ENCODE peak calls at places on chromosomes 1 and 21, in four cellular contexts. V is cardiac muscle cell, K is HCT116, B is mucosa of descending colon. J is an unnamed sample. For H3K36me3, the result is how much of the 10 kb centered on the place peaks cover.

GRCh38 chr1:40058453-40059291 is 18.1 kb downstream of the CAP1 start:
- DNase-seq in V (peak), K (no peak), B (no peak), J (no peak)

GRCh38 chr1:67281246-67281645 is 26.4 kb upstream of the IL12RB2 start:
- DNase-seq in V (no peak), K (no peak), B (no peak), J (no peak)

GRCh38 chr1:110787328-110788071 is 85.4 kb upstream of the CD53 start:
- DNase-seq in V (no peak), K (no peak), B (peak), J (no peak)

GRCh38 chr1:234709473-234710279 is 99.7 kb upstream of the IRF2BP2 start:
- DNase-seq in V (no peak), K (no peak), B (peak), J (no peak)

GRCh38 chr1:242008788-242009500 is 10.0 kb upstream of the MAP1LC3C start:
- DNase-seq in V (no peak), K (no peak), B (no peak), J (no peak)

GRCh38 chr1:201176931-201177330 is 13.7 kb upstream of the IGFN1 start:
- DNase-seq in V (no peak), K (no peak), B (no peak), J (no peak)

GRCh38 chr21:42542596-42542995 is 28.9 kb downstream of the SLC37A1 start:
- DNase-seq in V (no peak), K (no peak), B (no peak), J (no peak)

GRCh38 chr1:245501635-245502034 is 346.9 kb downstream of the KIF26B start:
- DNase-seq in V (no peak), K (no peak), B (no peak), J (no peak)

GRCh38 chr1:20126041-20126805 is 6.9 kb upstream of the PLA2G2D start:
- DNase-seq in V (no peak), K (no peak), B (no peak), J (no peak)

GRCh38 chr1:117105003-117105402 is 16.5 kb downstream of the TRIM45 start:
- DNase-seq in V (no peak), K (no peak), B (no peak), J (no peak)

GRCh38 chr21:45986316-45987051 is 4.9 kb downstream of the COL6A1 start:
- DNase-seq in V (no peak), K (no peak), B (peak), J (no peak)

GRCh38 chr1:50418600-50419109 is 4.6 kb downstream of the DMRTA2 start:
- DNase-seq in V (peak), K (no peak), B (no peak), J (no peak)

GRCh38 chr1:226371866-226372490 is 35.9 kb downstream of the PARP1 start:
- DNase-seq in V (no peak), K (no peak), B (no peak), J (no peak)

GRCh38 chr1:167057297-167057688 is 32.9 kb downstream of the GPA33 start:
- DNase-seq in V (peak), K (peak), B (no peak), J (peak)

GRCh38 chr1:151993084-151993733 is 450 bp downstream of the S100A10 start:
- DNase-seq in V (peak), K (no peak), B (peak), J (peak)

GRCh38 chr1:153697873-153698647 is 19.6 kb downstream of the NPR1 start:
- DNase-seq in V (peak), K (no peak), B (no peak), J (no peak)

GRCh38 chr1:29960156-29960755 is 723.9 kb downstream of the PTPRU start:
- DNase-seq in V (no peak), K (no peak), B (no peak), J (no peak)

GRCh38 chr1:231934797-231935196 is 308.2 kb downstream of the DISC1 start:
- DNase-seq in V (peak), K (no peak), B (no peak), J (no peak)

GRCh38 chr1:68904472-68904871 is 407.6 kb upstream of the DEPDC1 start:
- DNase-seq in V (peak), K (no peak), B (no peak), J (no peak)

GRCh38 chr1:60345621-60346020 is 272.1 kb upstream of the C1orf87 start:
- DNase-seq in V (peak), K (no peak), B (no peak), J (no peak)

GRCh38 chr21:45264146-45264918 is 23.4 kb downstream of the POFUT2 start:
- DNase-seq in V (no peak), K (no peak), B (no peak), J (peak)

GRCh38 chr1:199089393-199090122 is 450.7 kb downstream of the PTPRC start:
- DNase-seq in V (no peak), K (no peak), B (no peak), J (no peak)

GRCh38 chr1:37308571-37308960 is 165.8 kb upstream of the ZC3H12A start:
- DNase-seq in V (no peak), K (no peak), B (no peak), J (no peak)

GRCh38 chr1:31764307-31765040 is at the start of gene ADGRB2:
- DNase-seq in V (no peak), K (no peak), B (no peak), J (no peak)

GRCh38 chr1:75133754-75134655 is at the start of gene LHX8:
- DNase-seq in V (no peak), K (no peak), B (no peak), J (peak)

GRCh38 chr21:17414766-17415165 is 98.1 kb upstream of the CXADR start:
- DNase-seq in V (no peak), K (no peak), B (no peak), J (no peak)

GRCh38 chr1:160291248-160292220 is 6.6 kb upstream of the PEX19 start:
- DNase-seq in V (peak), K (peak), B (peak), J (peak)

DNA sequence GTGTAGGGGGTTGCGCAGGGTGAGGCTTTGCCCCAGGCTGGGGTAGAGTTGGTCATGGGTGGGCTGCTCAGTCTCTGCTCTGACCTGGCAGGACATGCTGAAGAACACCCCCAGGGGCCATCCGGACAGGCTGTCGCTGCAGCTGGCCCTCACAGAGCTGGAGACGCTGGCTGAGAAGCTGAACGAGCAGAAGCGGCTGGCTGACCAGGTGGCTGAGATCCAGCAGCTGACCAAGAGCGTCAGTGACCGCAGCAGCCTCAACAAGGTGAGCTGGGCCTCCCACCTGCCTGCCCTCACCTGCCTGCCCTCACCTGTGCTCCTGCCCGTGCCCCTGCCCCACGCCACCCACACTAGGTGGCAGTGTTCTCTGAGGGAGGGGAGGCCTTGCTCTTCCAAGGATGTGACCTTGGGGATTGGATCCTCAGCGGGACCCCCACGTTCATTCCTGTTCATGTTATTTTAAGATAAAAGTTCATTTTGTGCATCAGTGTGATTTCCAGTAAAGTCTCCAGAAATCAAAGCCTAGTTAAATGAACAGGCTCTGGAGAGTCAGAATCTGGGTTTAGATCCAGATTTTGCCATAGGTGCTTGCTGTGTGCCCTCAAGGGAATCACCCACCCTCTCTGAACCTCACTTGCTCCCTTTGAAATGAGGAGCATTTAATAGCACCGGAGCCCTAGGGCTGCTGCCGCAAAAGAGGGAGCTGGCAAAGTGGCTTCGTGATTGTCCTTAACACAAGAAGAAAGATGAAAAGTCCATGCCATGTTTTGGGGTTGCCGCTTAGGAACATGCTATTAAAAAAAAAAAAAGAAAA is 87.9 kb downstream of the ARHGEF10L start:
- DNase-seq in V (no peak), K (no peak), B (no peak), J (no peak)
- H3K36me3 ChIP-seq in V (under half), K (under half), B (under half), J (under half)

GRCh38 chr1:46368781-46369180 is 25.3 kb upstream of the FAAH start:
- DNase-seq in V (no peak), K (no peak), B (no peak), J (no peak)

GRCh38 chr1:46367072-46367471 is 26.5 kb downstream of the NSUN4 start:
- DNase-seq in V (no peak), K (no peak), B (no peak), J (no peak)

GRCh38 chr1:46362158-46362557 is 21.6 kb downstream of the NSUN4 start:
- DNase-seq in V (no peak), K (no peak), B (no peak), J (no peak)

GRCh38 chr1:46363121-46363520 is 22.5 kb downstream of the NSUN4 start:
- DNase-seq in V (no peak), K (no peak), B (no peak), J (no peak)

DNA sequence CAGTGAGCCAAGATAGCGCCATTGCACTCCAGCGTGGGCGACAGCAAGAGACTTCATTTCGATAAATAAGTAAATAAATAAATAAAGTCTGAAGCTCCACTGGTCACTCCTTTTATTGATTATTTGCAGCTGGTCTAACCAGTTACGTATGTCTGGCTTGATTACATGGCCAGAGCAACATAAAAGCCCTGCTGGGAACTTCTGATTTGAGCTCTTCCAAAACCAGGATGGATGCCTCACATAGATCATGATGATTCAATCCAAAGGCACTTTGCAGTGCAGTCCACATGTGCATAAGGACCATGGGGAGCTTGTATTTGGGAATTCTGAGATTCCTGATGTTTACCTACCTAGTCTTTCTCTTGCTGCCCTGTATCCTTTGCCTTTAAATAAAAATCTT is 24.0 kb downstream of the NSUN4 start:
- DNase-seq in V (no peak), K (no peak), B (no peak), J (no peak)
- H3K36me3 ChIP-seq in V (under half), K (under half), B (under half), J (half or more)

DNA sequence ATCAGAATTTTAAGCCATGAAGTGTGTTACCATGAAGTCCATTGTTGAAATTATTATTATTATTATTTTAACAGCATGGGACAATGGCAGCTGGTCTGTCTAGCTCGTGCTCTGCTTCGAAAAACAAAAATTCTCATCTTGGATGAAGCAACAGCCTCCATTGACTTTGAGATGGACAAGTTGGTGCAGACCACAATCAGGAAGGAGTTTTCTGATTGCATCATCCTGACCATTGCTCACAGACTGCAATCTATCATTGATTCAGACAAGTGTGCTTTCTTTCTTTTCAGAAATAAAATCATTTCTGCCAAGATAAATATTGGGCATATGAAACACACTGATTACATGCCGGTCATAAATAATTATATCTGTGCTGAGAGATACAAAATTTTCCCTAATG is 21.0 kb downstream of the HSPA13 start:
- DNase-seq in V (peak), K (no peak), B (no peak), J (no peak)
- H3K36me3 ChIP-seq in V (under half), K (under half), B (under half), J (under half)

GRCh38 chr1:53128401-53128800 is 14.0 kb downstream of the SLC1A7 start:
- DNase-seq in V (no peak), K (no peak), B (no peak), J (no peak)
- H3K36me3 ChIP-seq in V (under half), K (under half), B (under half), J (under half)